ENCODE peak calls at places on chromosomes 2 and 18, in nine cellular contexts. I is aorta; D is activated CD8-positive, alpha-beta memory T cell treated with anti-CD3 and anti-CD28 coated beads for 1 hour; U is T-helper 2 cell; J is NCI-H2081; N is psoas muscle; A is heart right ventricle; Q is activated T-helper 9 cell treated with anti-CD3 and anti-CD28 coated beads, Interleukin-2, amount 50 U/mL, for 16 hours; C is SW480. O is an unnamed sample.

GRCh38 chr2:15170068-15170775 is 390.9 kb downstream of the NBAS start:
- DNase-seq in J (no peak), N (no peak), Q (no peak), I (no peak), A (no peak), C (no peak), D (no peak), U (no peak), O (no peak)

GRCh38 chr2:28164280-28164801 is 228.3 kb upstream of the FOSL2 start:
- DNase-seq in C (no peak), Q (no peak), A (peak), J (no peak), U (no peak), N (peak), I (no peak), D (no peak), O (no peak)

GRCh38 chr2:65050931-65051330 is 5.3 kb upstream of the CEP68 start:
- DNase-seq in U (no peak), J (no peak), Q (no peak), I (no peak), N (no peak), C (no peak), A (no peak), D (no peak), O (no peak)

GRCh38 chr2:12043131-12043530 is 296.7 kb downstream of the LPIN1 start:
- DNase-seq in N (no peak), C (no peak), A (no peak), J (no peak), I (no peak), D (no peak), Q (no peak), U (no peak), O (no peak)

GRCh38 chr2:223549215-223549614 is 52.9 kb downstream of the SCG2 start:
- DNase-seq in Q (no peak), A (no peak), D (no peak), J (peak), N (no peak), C (peak), I (no peak), U (no peak), O (no peak)

GRCh38 chr2:160869411-160869810 is 290.8 kb upstream of the TANK start:
- DNase-seq in A (no peak), I (no peak), Q (no peak), D (no peak), U (no peak), N (no peak), C (no peak), J (no peak), O (no peak)

GRCh38 chr2:207226243-207226642 is 60.5 kb upstream of the KLF7 start:
- DNase-seq in J (no peak), Q (no peak), C (peak), N (no peak), U (no peak), I (no peak), D (no peak), A (no peak), O (no peak)

GRCh38 chr2:165010556-165010955 is 55.2 kb upstream of the SLC38A11 start:
- DNase-seq in D (no peak), J (no peak), I (no peak), U (no peak), A (no peak), C (no peak), N (no peak), Q (no peak), O (no peak)

GRCh38 chr2:170106441-170106840 is 71.5 kb upstream of the MYO3B start:
- DNase-seq in J (no peak), C (no peak), I (no peak), U (no peak), D (no peak), Q (no peak), N (no peak), A (no peak), O (no peak)

GRCh38 chr2:42047488-42048317 is at the start of gene PKDCC:
- DNase-seq in J (peak), Q (peak), A (peak), C (peak), D (no peak), U (no peak), I (peak), N (peak), O (no peak)

GRCh38 chr2:223669453-223670225 is 67.5 kb upstream of the SCG2 start:
- DNase-seq in N (no peak), J (no peak), I (no peak), D (no peak), C (no peak), U (no peak), Q (no peak), A (no peak), O (no peak)

GRCh38 chr2:223598994-223599645 is 3.0 kb downstream of the SCG2 start:
- DNase-seq in U (no peak), I (no peak), Q (no peak), D (no peak), N (no peak), A (no peak), C (no peak), J (no peak), O (no peak)

GRCh38 chr2:10193276-10193675 is 70.7 kb downstream of the RRM2 start:
- DNase-seq in U (no peak), I (no peak), D (no peak), J (no peak), Q (no peak), N (no peak), A (no peak), C (no peak), O (no peak)

GRCh38 chr18:46163941-46164499 is 59.8 kb downstream of the HAUS1 start:
- DNase-seq in U (no peak), J (no peak), Q (no peak), I (no peak), D (no peak), N (no peak), A (no peak), C (no peak), O (no peak)

GRCh38 chr18:44452346-44452745 is 228.3 kb upstream of the SETBP1 start:
- DNase-seq in D (no peak), U (no peak), N (no peak), J (no peak), A (no peak), C (no peak), Q (no peak), I (no peak), O (no peak)